ENCODE peak calls at places on chromosomes 6 and 20, in four cellular contexts. C is CD4-positive, alpha-beta T cell; W is SK-N-MC; Q is heart right ventricle. M is an unnamed sample. For H3K9me3, the result is how much of the 10 kb centered on the place peaks cover.

GRCh38 chr6:13486679-13487121 is 700 bp downstream of the GFOD1 start:
- DNase-seq in C (peak), W (no peak), Q (peak), M (peak)

GRCh38 chr6:110295451-110296145 is 62.6 kb downstream of the METTL24 start:
- DNase-seq in C (no peak), W (peak), Q (no peak), M (no peak)

GRCh38 chr20:21713901-21714296 is 8.4 kb downstream of the PAX1 start:
- DNase-seq in C (no peak), W (no peak), Q (no peak), M (no peak)

GRCh38 chr20:9092101-9092500 is 23.2 kb downstream of the PLCB4 start:
- DNase-seq in C (no peak), W (no peak), Q (no peak), M (no peak)

GRCh38 chr20:59063358-59064213 is 21.0 kb upstream of the PRELID3B start:
- DNase-seq in C (no peak), W (no peak), Q (peak), M (no peak)

GRCh38 chr20:31861346-31862156 is 8.8 kb downstream of the DUSP15 start:
- DNase-seq in C (peak), W (no peak), Q (peak), M (peak)

GRCh38 chr6:143337201-143337949 is 113.1 kb downstream of the ADAT2 start:
- DNase-seq in C (peak), W (no peak), Q (peak), M (peak)

GRCh38 chr20:63895886-63896135 is 885 bp downstream of the DNAJC5 start:
- DNase-seq in C (no peak), W (no peak), Q (no peak), M (no peak)

GRCh38 chr20:14597206-14597715 is 259.8 kb upstream of the FLRT3 start:
- DNase-seq in C (no peak), W (no peak), Q (no peak), M (no peak)

GRCh38 chr6:14501240-14501639 is 383.7 kb downstream of the CD83 start:
- DNase-seq in C (no peak), W (no peak), Q (no peak), M (no peak)

GRCh38 chr6:168333471-168333870 is 13.9 kb upstream of the DACT2 start:
- DNase-seq in C (no peak), W (no peak), Q (no peak), M (no peak)

GRCh38 chr6:77136086-77136485 is 327.2 kb downstream of the HTR1B start:
- DNase-seq in C (no peak), W (no peak), Q (no peak), M (no peak)

GRCh38 chr20:50678213-50678898 is 13.0 kb downstream of the RIPOR3 start:
- DNase-seq in C (no peak), W (no peak), Q (no peak), M (no peak)

GRCh38 chr6:84768442-84769174 is 4.2 kb upstream of the TBX18 start:
- DNase-seq in C (no peak), W (no peak), Q (no peak), M (no peak)

DNA sequence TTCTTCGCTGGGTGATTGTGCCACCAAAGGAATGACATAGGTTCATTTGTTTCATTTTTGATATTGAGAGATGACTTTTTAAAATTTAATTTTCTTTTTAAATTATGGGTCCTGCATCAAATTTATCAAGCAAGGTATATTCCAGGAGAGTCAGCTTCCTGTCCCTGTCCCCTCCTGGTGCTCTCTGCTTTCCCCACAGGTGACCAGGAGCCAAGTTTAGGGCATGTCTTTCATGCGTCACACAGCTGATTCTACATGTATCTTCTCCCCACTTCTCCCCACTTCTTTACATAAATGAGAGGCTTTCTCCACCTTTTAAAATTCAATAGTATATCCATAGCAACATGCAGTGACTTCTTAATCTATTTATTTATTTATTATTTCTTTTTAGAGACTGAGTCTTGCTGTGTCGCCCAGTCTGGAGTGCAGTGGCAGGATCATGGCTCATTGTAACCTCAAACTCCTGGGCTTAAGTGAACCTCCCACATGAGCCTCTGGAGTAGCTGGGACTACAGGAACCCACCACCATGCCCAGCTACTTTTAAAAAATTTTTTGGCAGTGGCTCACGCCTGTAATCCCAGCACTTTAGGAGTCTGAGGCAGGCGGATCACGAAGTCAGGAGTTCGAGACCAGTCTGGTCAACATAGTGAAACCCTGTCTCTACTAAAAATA is 30.0 kb downstream of the OSBPL2 start:
- DNase-seq in C (no peak), W (no peak), Q (no peak), M (no peak)
- H3K9me3 ChIP-seq in C (under half), W (under half), Q (under half), M (under half)

GRCh38 chr6:64293298-64293697 is 657.7 kb downstream of the PHF3 start:
- DNase-seq in C (no peak), W (no peak), Q (no peak), M (no peak)

GRCh38 chr6:64301307-64302236 is 666.0 kb downstream of the PHF3 start:
- DNase-seq in C (no peak), W (no peak), Q (no peak), M (no peak)

GRCh38 chr6:64294034-64294433 is 658.4 kb downstream of the PHF3 start:
- DNase-seq in C (no peak), W (no peak), Q (no peak), M (no peak)

GRCh38 chr6:64299176-64299575 is 663.6 kb downstream of the PHF3 start:
- DNase-seq in C (no peak), W (no peak), Q (no peak), M (no peak)
- H3K9me3 ChIP-seq in C (under half), W (under half), Q (under half), M (under half)

DNA sequence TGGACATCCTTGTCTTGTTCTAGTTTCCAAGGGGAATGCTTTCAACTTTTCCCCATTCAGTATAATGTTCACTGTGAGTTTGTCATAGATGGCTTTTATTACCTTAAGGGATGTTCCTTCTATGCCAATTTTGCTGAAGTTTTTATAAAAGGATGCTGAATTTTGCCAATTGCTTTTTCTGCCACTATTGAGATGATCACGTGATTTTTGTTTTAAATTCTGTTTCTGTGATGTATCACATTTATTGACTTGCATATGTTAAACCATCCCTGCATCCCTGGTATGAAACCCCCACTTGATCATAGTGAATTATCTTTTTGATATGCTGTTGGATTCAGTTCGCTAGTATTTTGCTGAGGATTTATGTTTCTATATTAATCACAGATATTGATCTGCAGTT is 130.6 kb upstream of the TAB2 start:
- DNase-seq in C (no peak), W (no peak), Q (no peak), M (no peak)
- H3K9me3 ChIP-seq in C (under half), W (under half), Q (under half), M (under half)

GRCh38 chr20:40008177-40008576 is 680.9 kb downstream of the MAFB start:
- DNase-seq in C (no peak), W (no peak), Q (no peak), M (no peak)
- H3K9me3 ChIP-seq in C (under half), W (under half), Q (under half), M (under half)

M was measured in T-helper 17 cell.